ENCODE peak calls at places on chromosomes 12 and 14, in nine cellular contexts. S is prostate gland, K is sigmoid colon, V is spleen, F is stomach, Q is vagina, T is upper lobe of left lung, E is H1, P is suprapubic skin. A is an unnamed sample.

GRCh38 chr12:96861656-96862055 is 45.4 kb upstream of the NEDD1 start:
- DNase-seq in S (no peak), K (no peak), V (no peak), F (no peak), Q (no peak), T (no peak), E (no peak), P (no peak), A (no peak)

GRCh38 chr12:124384299-124384894 is 89.5 kb downstream of the RFLNA start:
- DNase-seq in S (no peak), K (no peak), V (no peak), F (no peak), Q (no peak), T (no peak), E (no peak), P (no peak), A (no peak)

GRCh38 chr12:14936224-14936861 is 2.0 kb downstream of the ERP27 start:
- DNase-seq in S (no peak), K (no peak), V (no peak), F (no peak), Q (no peak), T (no peak), E (peak; percentile 51), P (no peak), A (no peak)

GRCh38 chr12:24719293-24719721 is 229.6 kb downstream of the BCAT1 start:
- DNase-seq in S (no peak), K (no peak), V (no peak), F (no peak), Q (no peak), T (no peak), E (no peak), P (no peak), A (no peak)

GRCh38 chr12:85733441-85733840 is 102.8 kb downstream of the RASSF9 start:
- DNase-seq in S (no peak), K (no peak), V (no peak), F (no peak), Q (no peak), T (no peak), E (no peak), P (no peak), A (no peak)

GRCh38 chr12:96810477-96810876 is 96.6 kb upstream of the NEDD1 start:
- DNase-seq in S (no peak), K (no peak), V (no peak), F (no peak), Q (no peak), T (no peak), E (no peak), P (no peak), A (no peak)

GRCh38 chr14:34538871-34539406 is 562 bp downstream of the EAPP start:
- DNase-seq in S (no peak), K (no peak), V (no peak), F (no peak), Q (no peak), T (no peak), E (no peak), P (no peak), A (no peak)

GRCh38 chr12:67358686-67359374 is 89.7 kb downstream of the CAND1 start:
- DNase-seq in S (no peak), K (no peak), V (no peak), F (no peak), Q (no peak), T (no peak), E (no peak), P (no peak), A (no peak)

GRCh38 chr14:21090194-21090939 is 8.1 kb downstream of the ZNF219 start:
- DNase-seq in S (no peak), K (no peak), V (peak; percentile 87), F (no peak), Q (no peak), T (no peak), E (peak; percentile 90), P (no peak), A (peak; percentile 59)

GRCh38 chr14:104599446-104599845 is 5.1 kb downstream of the TMEM179 start:
- DNase-seq in S (no peak), K (no peak), V (peak; percentile 56), F (no peak), Q (no peak), T (no peak), E (no peak), P (no peak), A (no peak)

GRCh38 chr14:33435911-33436310 is 497.2 kb downstream of the NPAS3 start:
- DNase-seq in S (no peak), K (no peak), V (no peak), F (no peak), Q (no peak), T (no peak), E (no peak), P (no peak), A (no peak)

GRCh38 chr14:91351508-91351853 is 66.1 kb downstream of the CCDC88C start:
- DNase-seq in S (no peak), K (no peak), V (peak; percentile 74), F (no peak), Q (no peak), T (no peak), E (no peak), P (no peak), A (no peak)

GRCh38 chr12:23084236-23084995 is 459.4 kb downstream of the ETNK1 start:
- DNase-seq in S (no peak), K (no peak), V (no peak), F (no peak), Q (no peak), T (no peak), E (no peak), P (no peak), A (no peak)

GRCh38 chr14:65991124-65991523 is 495.0 kb upstream of the CCDC196 start:
- DNase-seq in S (no peak), K (no peak), V (no peak), F (no peak), Q (no peak), T (no peak), E (no peak), P (no peak), A (no peak)

GRCh38 chr14:65940056-65940735 is 527.7 kb downstream of the FUT8 start:
- DNase-seq in S (no peak), K (no peak), V (no peak), F (no peak), Q (no peak), T (no peak), E (no peak), P (no peak), A (no peak)

GRCh38 chr12:113239811-113240331 is 18.6 kb downstream of the TPCN1 start:
- DNase-seq in S (peak; percentile 50), K (peak; percentile 66), V (peak; percentile 66), F (no peak), Q (no peak), T (no peak), E (no peak), P (peak; percentile 58), A (peak; percentile 82)

GRCh38 chr12:127745466-127746220 is 521.3 kb upstream of the TMEM132C start:
- DNase-seq in S (no peak), K (no peak), V (no peak), F (no peak), Q (no peak), T (no peak), E (no peak), P (no peak), A (no peak)

GRCh38 chr12:104596128-104596799 is 139.5 kb downstream of the CHST11 start:
- DNase-seq in S (no peak), K (peak; percentile 85), V (no peak), F (no peak), Q (no peak), T (no peak), E (no peak), P (peak; percentile 71), A (peak; percentile 24)

GRCh38 chr12:20403230-20403629 is 34.9 kb downstream of the PDE3A start:
- DNase-seq in S (no peak), K (no peak), V (no peak), F (no peak), Q (no peak), T (no peak), E (no peak), P (no peak), A (no peak)
- TF ChIP-seq POLR2AphosphoS5 in S (no peak), K (no peak), V (no peak), F (no peak), Q (no peak), T (no peak), E (no peak), P (no peak), A (no peak)

DNA sequence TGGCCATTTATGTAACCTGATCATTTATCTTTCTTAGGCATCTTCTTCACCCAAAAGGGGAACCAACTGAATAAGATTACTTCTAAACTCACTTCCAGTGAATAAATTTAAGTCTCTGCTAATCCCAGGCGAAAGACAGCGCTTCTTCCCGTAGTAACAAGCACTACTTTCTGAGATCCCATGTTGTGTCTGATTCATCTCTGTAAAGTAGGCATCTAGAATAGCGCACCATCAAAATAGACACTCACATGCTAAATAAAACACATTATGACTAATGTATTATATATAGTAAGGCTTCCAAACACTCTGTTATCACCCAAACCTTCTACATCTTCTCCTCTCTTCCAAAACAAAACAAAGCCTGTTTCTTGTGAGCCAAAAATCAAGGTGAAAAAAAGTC is 15.1 kb downstream of the GTF2A1 start:
- DNase-seq in S (no peak), K (no peak), V (no peak), F (no peak), Q (no peak), T (no peak), E (no peak), P (no peak), A (no peak)
- H3K4me3 ChIP-seq in S (no peak overlapping the region), K (no peak overlapping the region), V (no peak overlapping the region), F (no peak overlapping the region), Q (no peak overlapping the region), T (no peak overlapping the region), E (no peak overlapping the region), P (no peak overlapping the region), A (no peak overlapping the region)

DNA sequence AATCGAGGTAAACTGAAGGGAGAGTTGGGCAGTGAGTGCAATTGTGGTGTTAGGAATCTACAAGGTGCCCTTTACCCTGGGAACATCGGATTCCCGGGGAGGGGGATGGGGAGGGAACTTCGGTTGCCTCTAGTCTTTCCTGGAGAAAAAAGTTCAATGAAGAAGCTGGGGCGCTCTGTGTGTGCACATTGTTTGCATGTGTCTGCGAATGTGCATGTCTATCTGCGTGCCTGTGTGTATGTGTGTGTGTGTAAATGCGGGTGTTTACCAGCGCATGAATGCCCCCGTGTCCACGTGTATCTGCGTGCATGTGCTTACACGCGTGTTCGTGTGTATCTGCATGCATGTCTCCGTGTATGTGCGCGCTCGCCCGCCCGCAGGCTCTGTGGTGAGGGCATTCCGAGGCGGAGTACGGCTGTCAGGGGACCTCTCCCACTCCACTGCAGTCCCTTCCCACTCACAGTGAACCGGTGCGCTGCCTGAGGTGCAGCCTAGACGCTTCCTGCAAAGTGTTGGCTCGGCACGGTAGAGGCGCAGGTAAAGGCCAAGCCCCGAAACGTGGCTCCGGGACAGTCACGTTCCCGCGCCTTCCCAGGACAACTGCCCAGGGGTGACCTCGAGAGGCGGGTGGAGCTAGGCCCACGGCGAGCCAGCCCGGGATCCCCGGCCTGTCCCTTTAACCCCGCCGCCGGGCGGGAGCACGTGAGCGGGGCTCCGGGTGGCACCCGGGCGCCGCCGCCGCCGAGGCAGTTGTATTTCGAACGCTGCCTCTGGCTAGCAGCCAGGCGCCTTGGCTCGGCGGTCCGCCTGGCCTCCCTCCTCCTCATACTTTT is 586 bp upstream of the HMGA2 start:
- DNase-seq in S (peak; percentile 6), K (peak; percentile 58), V (peak; percentile 74), F (peak; percentile 70), Q (no peak), T (no peak), E (peak; percentile 72), P (no peak), A (peak; percentile 73)
- TF ChIP-seq POLR2A in S (no peak), K (no peak), V (no peak), F (no peak), Q (no peak), T (no peak), E (no peak), P (no peak), A (peak; percentile 12)

GRCh38 chr14:100362311-100362927 is 39.3 kb downstream of the SLC25A47 start:
- DNase-seq in S (no peak), K (no peak), V (no peak), F (no peak), Q (no peak), T (no peak), E (no peak), P (no peak), A (no peak)
- TF ChIP-seq POLR2AphosphoS5 in S (no peak), K (no peak), V (no peak), F (no peak), Q (no peak), T (no peak), E (no peak), P (no peak), A (no peak)

A was measured in transverse colon.